ENCODE peak calls at places on chromosomes 6 and 20, in seven cellular contexts. G, L, X, B, K, U and C are unnamed samples.

GRCh38 chr6:117907600-117908245 is 659 bp downstream of the SLC35F1 start:
- DNase-seq in U (peak; percentile 9), L (no peak), X (no peak), G (no peak), B (no peak), K (peak; percentile 14), C (no peak)

GRCh38 chr20:58868795-58869194 is 16.3 kb downstream of the GNAS start:
- DNase-seq in U (peak; percentile 33), B (no peak), K (no peak), L (no peak), X (no peak), G (no peak), C (no peak)

GRCh38 chr20:24492031-24492607 is 22.7 kb downstream of the SYNDIG1 start:
- DNase-seq in K (no peak), X (no peak), B (no peak), G (no peak), L (no peak), U (no peak), C (no peak)

GRCh38 chr20:50518270-50518721 is 8.1 kb downstream of the PTPN1 start:
- DNase-seq in L (no peak), G (no peak), B (peak; percentile 72), X (no peak), K (no peak), U (no peak), C (no peak)

GRCh38 chr20:19712737-19713260 is 45.3 kb upstream of the RIN2 start:
- DNase-seq in K (no peak), U (no peak), B (peak; percentile 8), X (no peak), G (no peak), L (no peak), C (no peak)

GRCh38 chr20:57433658-57434389 is 42.6 kb downstream of the RBM38 start:
- DNase-seq in U (no peak), K (no peak), L (no peak), B (no peak), X (no peak), G (no peak), C (no peak)

GRCh38 chr6:35275417-35275816 is 15.9 kb downstream of the ZNF76 start:
- DNase-seq in X (no peak), U (no peak), G (no peak), B (no peak), K (no peak), L (no peak), C (no peak)

GRCh38 chr6:50187212-50188055 is 137.7 kb upstream of the DEFB112 start:
- DNase-seq in B (no peak), U (no peak), K (no peak), G (no peak), L (no peak), X (no peak), C (no peak)

GRCh38 chr20:59455392-59456341 is 148.7 kb upstream of the PHACTR3 start:
- DNase-seq in L (no peak), K (peak; percentile 54), X (no peak), G (no peak), B (peak; percentile 10), U (peak; percentile 24), C (no peak)

GRCh38 chr6:92121228-92121627 is 1298.1 kb downstream of the EPHA7 start:
- DNase-seq in G (no peak), B (no peak), K (no peak), U (no peak), L (no peak), X (no peak), C (no peak)

GRCh38 chr6:89067796-89068195 is 12.8 kb upstream of the PNRC1 start:
- DNase-seq in U (no peak), G (no peak), L (no peak), K (peak; percentile 68), X (no peak), B (no peak), C (no peak)

GRCh38 chr6:142885182-142885867 is 59.7 kb downstream of the HIVEP2 start:
- DNase-seq in X (peak; percentile 48), G (peak; percentile 15), K (peak; percentile 81), U (peak; percentile 48), B (peak; percentile 99), L (peak; percentile 61), C (no peak)

GRCh38 chr20:17969276-17969883 is 562 bp downstream of the MGME1 start:
- DNase-seq in B (no peak), K (peak; percentile 50), U (no peak), X (no peak), L (no peak), G (peak; percentile 52), C (no peak)

GRCh38 chr6:90284745-90285481 is 11.7 kb downstream of the BACH2 start:
- DNase-seq in K (no peak), B (peak; percentile 70), U (no peak), G (no peak), L (no peak), X (no peak), C (no peak)

GRCh38 chr6:64383277-64383676 is 747.7 kb downstream of the PHF3 start:
- DNase-seq in L (no peak), G (no peak), X (no peak), U (no peak), K (no peak), B (no peak), C (no peak)

GRCh38 chr20:51736947-51737346 is 31.2 kb downstream of the ATP9A start:
- DNase-seq in G (no peak), L (no peak), U (no peak), B (no peak), K (no peak), X (no peak), C (no peak)

GRCh38 chr6:95545226-95545625 is 32.1 kb upstream of the MANEA start:
- DNase-seq in L (no peak), X (peak; percentile 48), B (no peak), U (no peak), K (peak; percentile 46), G (no peak), C (no peak)

GRCh38 chr6:81105998-81106397 is 646.5 kb downstream of the TENT5A start:
- DNase-seq in X (no peak), G (no peak), B (no peak), U (no peak), L (no peak), K (no peak), C (no peak)

GRCh38 chr6:5671162-5671561 is 335.6 kb downstream of the NRN1 start:
- DNase-seq in B (peak; percentile 71), U (no peak), X (peak; percentile 19), L (no peak), K (peak; percentile 54), G (no peak), C (no peak)

GRCh38 chr6:18515767-18516166 is 128.6 kb downstream of the RNF144B start:
- DNase-seq in L (no peak), X (no peak), U (no peak), B (no peak), K (no peak), G (no peak), C (no peak)

DNA sequence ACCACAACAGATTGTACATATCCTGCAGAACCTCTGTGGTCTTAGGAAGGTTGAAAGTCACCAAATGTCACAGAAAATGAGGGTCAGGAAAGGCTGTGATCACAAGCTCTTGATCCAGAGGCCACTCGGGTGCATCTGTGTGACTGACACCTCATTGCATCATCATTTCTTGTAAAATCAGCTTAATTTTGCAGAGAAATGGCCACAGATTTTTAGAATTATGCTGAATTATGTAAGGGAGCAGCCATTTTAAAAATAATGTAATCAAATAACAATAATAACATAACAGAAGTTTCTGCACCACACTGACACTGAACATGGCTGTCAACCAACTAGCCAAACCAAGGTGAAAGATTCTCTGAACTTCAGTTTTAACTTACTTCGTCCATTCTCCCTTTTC is 32.5 kb upstream of the PRND start:
- DNase-seq in L (no peak), G (no peak), X (no peak), K (no peak), B (no peak), U (no peak), C (no peak)
- H3K4me1 ChIP-seq in L (peaks cover 2% of the 10 kb centered on the region), G (peaks cover 12% of the 10 kb centered on the region), X (peaks cover 14% of the 10 kb centered on the region), K (peaks cover 29% of the 10 kb centered on the region), B (peaks cover 9% of the 10 kb centered on the region), U (peaks cover 2% of the 10 kb centered on the region), C (peaks cover 66% of the 10 kb centered on the region)

GRCh38 chr6:119633461-119633860 is 283.9 kb upstream of the MAN1A1 start:
- DNase-seq in L (no peak), K (no peak), G (no peak), X (no peak), B (no peak), U (no peak), C (no peak)
- TF ChIP-seq POLR2A in L (no peak), K (no peak), G (no peak), X (no peak), B (no peak), U (no peak), C (no peak)

GRCh38 chr20:3731944-3732326 is 550 bp upstream of the HSPA12B start:
- DNase-seq in U (no peak), G (no peak), X (no peak), B (no peak), L (no peak), K (no peak), C (no peak)

GRCh38 chr20:3729378-3729777 is 3.1 kb upstream of the HSPA12B start:
- DNase-seq in U (no peak), L (no peak), K (no peak), X (no peak), B (no peak), G (no peak), C (no peak)

GRCh38 chr20:3732327-3733118 is at the start of gene HSPA12B:
- DNase-seq in X (no peak), L (no peak), K (no peak), B (no peak), U (peak; percentile 67), G (no peak), C (no peak)

GRCh38 chr20:3729811-3730550 is 2.5 kb upstream of the HSPA12B start:
- DNase-seq in G (no peak), X (no peak), B (no peak), K (no peak), L (no peak), U (no peak), C (no peak)

DNA sequence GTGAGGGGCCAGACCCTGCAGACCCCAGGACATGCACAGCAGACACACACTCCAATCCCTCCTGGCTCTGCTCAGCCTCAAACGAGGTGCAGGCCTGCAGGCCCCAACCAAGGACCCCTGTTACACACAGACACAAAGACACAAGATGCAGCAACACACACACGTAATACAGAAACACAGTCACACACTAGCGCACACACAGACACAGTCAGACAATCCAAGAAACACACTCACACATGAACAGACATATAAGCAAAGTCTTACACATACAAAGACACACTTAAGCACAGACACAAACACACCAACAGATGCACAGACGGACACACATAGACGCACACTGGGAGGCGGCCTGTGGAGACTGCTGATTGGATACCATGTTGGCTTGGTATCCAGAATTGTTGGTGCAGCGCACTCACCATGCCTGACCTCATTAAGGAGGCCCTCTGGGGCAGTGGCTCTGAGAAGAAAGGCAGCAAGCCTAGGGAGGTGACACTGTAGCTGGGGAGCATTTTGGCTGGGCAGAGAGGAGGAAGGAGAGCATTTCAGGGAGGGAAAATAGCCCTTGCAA is 1.6 kb upstream of the HSPA12B start:
- DNase-seq in G (no peak), B (no peak), K (no peak), X (no peak), U (no peak), L (no peak), C (no peak)
- H3K4me1 ChIP-seq in G (no peaks in the 10 kb centered on the region), B (no peaks in the 10 kb centered on the region), K (peaks cover 12% of the 10 kb centered on the region), X (peaks cover 8% of the 10 kb centered on the region), U (peaks cover 5% of the 10 kb centered on the region), L (peaks cover 19% of the 10 kb centered on the region), C (peaks cover 44% of the 10 kb centered on the region)

GRCh38 chr6:7312616-7313504 is at the start of gene SSR1:
- DNase-seq in U (peak; percentile 97), K (peak; percentile 98), X (peak; percentile 96), B (peak; percentile 95), L (peak; percentile 85), G (peak; percentile 98), C (peak; percentile 97)
- TF ChIP-seq POLR2A in U (peak; percentile 83), K (peak; percentile 95), X (peak; percentile 81), B (peak; percentile 83), L (peak; percentile 63), G (peak; percentile 79), C (no peak)